ENCODE peak calls at places on chromosomes 3 and 15, in ten cellular contexts. U, T, X, R, F, L, C, P, O and Y are unnamed samples.

GRCh38 chr3:14093831-14094230 is 30.8 kb downstream of the CHCHD4 start:
- DNase-seq in L (no peak), X (no peak), U (no peak), P (no peak), C (no peak), T (no peak), O (no peak), R (no peak), F (no peak), Y (no peak)

GRCh38 chr15:44535509-44536297 is 1.2 kb upstream of the EIF3J start:
- DNase-seq in X (no peak), O (no peak), C (no peak), T (no peak), F (no peak), L (no peak), U (no peak), P (peak), R (peak), Y (no peak)

GRCh38 chr3:169694117-169694516 is 30.6 kb upstream of the MECOM start:
- DNase-seq in P (no peak), C (no peak), O (no peak), U (no peak), T (no peak), X (no peak), F (no peak), R (no peak), L (no peak), Y (no peak)

GRCh38 chr3:138975366-138975765 is 28.3 kb downstream of the FOXL2NB start:
- DNase-seq in U (no peak), L (no peak), F (no peak), O (no peak), C (no peak), T (no peak), X (no peak), R (no peak), P (no peak), Y (no peak)

GRCh38 chr3:46966811-46967210 is 9.7 kb downstream of the CCDC12 start:
- DNase-seq in P (no peak), C (no peak), R (peak), T (no peak), F (no peak), O (no peak), L (no peak), X (no peak), U (no peak), Y (no peak)

GRCh38 chr15:88624156-88624970 is 3.2 kb downstream of the AEN start:
- DNase-seq in L (peak), P (no peak), T (no peak), U (peak), F (peak), O (peak), C (no peak), X (peak), R (peak), Y (no peak)

GRCh38 chr3:170038434-170039110 is 777 bp downstream of the GPR160 start:
- DNase-seq in R (peak), U (no peak), L (peak), O (peak), F (peak), X (no peak), P (peak), C (no peak), T (no peak), Y (no peak)

GRCh38 chr15:71747128-71748083 is 62.9 kb upstream of the NR2E3 start:
- DNase-seq in P (no peak), L (no peak), R (no peak), O (no peak), X (peak), T (peak), F (peak), U (peak), C (peak), Y (peak)

GRCh38 chr3:128133273-128133883 is 9.8 kb upstream of the RUVBL1 start:
- DNase-seq in U (peak), C (peak), X (peak), L (no peak), T (no peak), F (peak), P (no peak), R (peak), O (peak), Y (peak)

GRCh38 chr3:45665101-45665572 is 24.1 kb upstream of the SACM1L start:
- DNase-seq in R (peak), L (peak), U (no peak), O (peak), P (no peak), F (peak), C (no peak), X (no peak), T (no peak), Y (peak)

GRCh38 chr15:73079570-73079969 is 27.3 kb downstream of the NEO1 start:
- DNase-seq in X (no peak), P (no peak), F (no peak), O (no peak), L (no peak), T (no peak), R (no peak), C (no peak), U (no peak), Y (no peak)

GRCh38 chr15:60418095-60418494 is 20.3 kb upstream of the ANXA2 start:
- DNase-seq in X (no peak), U (no peak), F (no peak), L (no peak), R (no peak), P (no peak), C (no peak), O (no peak), T (no peak), Y (no peak)

GRCh38 chr3:131501949-131502348 is 822 bp downstream of the MRPL3 start:
- DNase-seq in L (no peak), U (no peak), P (no peak), X (no peak), R (peak), F (peak), T (no peak), C (no peak), O (no peak), Y (no peak)

GRCh38 chr3:58630081-58630709 is 36.4 kb downstream of the FAM3D start:
- DNase-seq in T (peak), C (peak), X (peak), O (peak), P (peak), R (peak), U (peak), F (peak), L (peak), Y (peak)

GRCh38 chr3:57582470-57583168 is 14.5 kb downstream of the ARF4 start:
- DNase-seq in O (no peak), F (peak), C (no peak), L (no peak), P (no peak), X (no peak), U (no peak), T (no peak), R (peak), Y (no peak)

GRCh38 chr15:40338921-40339620 is 1.7 kb downstream of the CCDC9B start:
- DNase-seq in P (no peak), R (no peak), U (peak), O (no peak), C (peak), X (peak), T (peak), L (no peak), F (peak), Y (peak)

GRCh38 chr3:58639001-58639400 is 27.6 kb downstream of the FAM3D start:
- DNase-seq in F (peak), P (no peak), T (no peak), R (no peak), X (no peak), O (no peak), U (no peak), L (no peak), C (no peak), Y (no peak)

GRCh38 chr15:69478259-69478687 is 25.7 kb downstream of the RPLP1 start:
- DNase-seq in O (no peak), C (no peak), X (peak), L (peak), U (peak), F (peak), P (peak), T (no peak), R (peak), Y (no peak)

GRCh38 chr3:83934208-83935150 is 1024.3 kb upstream of the CADM2 start:
- DNase-seq in O (no peak), C (no peak), P (no peak), U (no peak), X (peak), R (peak), T (no peak), F (peak), L (no peak), Y (peak)

GRCh38 chr3:128369106-128369708 is 97.5 kb downstream of the DNAJB8 start:
- DNase-seq in T (no peak), P (no peak), L (no peak), X (no peak), O (no peak), C (no peak), R (no peak), U (no peak), F (no peak), Y (no peak)

GRCh38 chr15:51782357-51782896 is 31.0 kb downstream of the TMOD2 start:
- DNase-seq in T (no peak), O (no peak), U (no peak), L (no peak), R (peak), F (no peak), C (no peak), P (no peak), X (no peak), Y (no peak)

GRCh38 chr3:126149960-126150515 is 30.3 kb downstream of the ALDH1L1 start:
- DNase-seq in L (no peak), P (no peak), C (no peak), F (no peak), R (no peak), U (no peak), O (no peak), T (no peak), X (no peak), Y (no peak)

DNA sequence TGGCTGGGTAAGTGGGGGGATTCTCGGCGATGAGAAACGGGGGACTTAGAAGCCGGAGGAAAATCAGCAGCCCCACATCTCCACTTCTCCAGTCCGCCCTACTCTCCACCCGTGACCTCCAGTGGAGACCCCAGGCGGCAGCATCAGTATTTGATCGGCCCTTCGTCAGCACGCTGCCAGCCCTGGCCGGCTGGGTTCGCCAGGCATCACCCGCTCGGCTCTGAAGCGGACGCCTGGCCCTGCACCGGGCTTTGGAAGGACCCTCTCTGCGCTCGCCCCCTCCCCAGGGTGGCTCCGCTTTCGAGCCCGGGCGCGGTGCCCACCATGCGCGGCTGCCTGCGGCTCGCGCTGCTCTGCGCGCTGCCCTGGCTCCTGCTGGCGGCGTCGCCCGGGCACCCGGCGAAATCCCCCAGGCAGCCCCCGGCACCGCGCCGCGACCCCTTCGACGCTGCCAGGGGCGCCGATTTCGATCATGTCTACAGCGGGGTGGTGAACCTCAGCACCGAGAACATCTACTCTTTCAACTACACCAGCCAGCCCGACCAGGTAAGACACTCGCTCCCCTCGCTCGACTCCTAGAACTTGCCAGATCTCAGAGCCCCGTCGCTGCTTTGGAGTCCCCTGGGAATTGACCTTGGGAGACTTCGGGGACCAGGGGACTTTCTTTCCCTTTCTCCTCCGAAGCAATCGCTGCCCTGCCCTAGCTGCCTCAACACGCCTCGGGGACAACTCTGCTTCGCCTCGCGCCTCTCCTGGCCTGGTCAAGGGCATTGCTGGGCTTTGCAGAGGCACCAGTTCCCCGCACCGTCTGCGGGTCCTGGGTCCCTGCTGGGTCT is 561 bp downstream of the SIDT1 start:
- DNase-seq in X (peak), C (no peak), U (no peak), P (peak), L (peak), F (peak), O (peak), R (peak), T (no peak), Y (no peak)
- TF ChIP-seq CTCF in X (no peak), C (no peak), U (no peak), P (no peak), L (no peak), F (no peak), O (no peak), R (no peak), T (no peak), Y (no peak)

DNA sequence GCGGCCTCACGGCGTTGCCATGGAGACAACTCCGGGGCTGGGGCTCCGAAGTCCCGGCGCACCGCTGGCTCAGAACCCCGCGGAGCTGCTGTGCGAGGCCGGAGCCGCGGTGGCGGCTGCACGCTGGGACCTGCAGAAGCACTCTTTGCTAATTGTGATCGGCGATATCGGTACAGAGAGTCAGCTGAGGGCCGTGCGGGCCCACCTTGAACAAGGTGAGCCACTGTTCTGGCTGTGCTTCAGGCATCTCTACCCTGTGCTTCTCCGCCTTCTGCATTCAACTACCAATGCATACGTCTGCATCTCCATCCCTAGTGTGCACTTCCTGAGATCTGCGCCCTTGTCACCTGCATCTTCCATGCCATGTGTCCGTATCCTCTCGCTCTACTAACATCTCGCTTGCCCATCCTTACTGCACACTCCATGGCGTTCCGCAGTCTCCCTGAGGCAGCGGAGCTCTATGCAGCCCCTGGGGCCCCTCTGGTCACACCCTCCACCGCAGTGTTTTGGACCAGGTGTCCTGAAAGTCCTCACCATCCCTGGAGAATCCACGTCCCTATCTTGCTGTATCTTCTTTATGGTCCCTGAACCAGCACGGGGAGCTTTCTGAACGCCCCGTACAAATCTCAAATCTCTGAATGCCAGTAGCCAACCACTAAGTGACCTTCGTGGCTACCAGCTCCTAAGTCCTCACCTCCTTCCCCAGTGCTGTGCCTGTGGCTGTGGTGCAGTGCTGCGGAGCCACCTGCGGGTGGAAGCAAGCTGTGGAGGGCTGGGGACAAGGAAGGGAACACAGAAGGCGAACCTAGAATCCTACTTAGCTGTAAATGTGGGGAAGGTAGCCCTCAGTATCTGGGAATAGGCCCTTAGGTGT is 6.2 kb upstream of the MAP1A start:
- DNase-seq in T (no peak), U (no peak), R (no peak), P (no peak), L (peak), X (no peak), F (peak), O (no peak), C (no peak), Y (no peak)
- TF ChIP-seq CTCF in T (peak), U (peak), R (no peak), P (no peak), L (no peak), X (peak), F (peak), O (no peak), C (peak), Y (peak)

GRCh38 chr3:143955113-143955512 is 16.5 kb upstream of the DIPK2A start:
- DNase-seq in X (no peak), P (no peak), R (no peak), O (no peak), C (no peak), F (no peak), L (no peak), T (no peak), U (no peak), Y (no peak)

GRCh38 chr3:143952569-143953069 is 19.0 kb upstream of the DIPK2A start:
- DNase-seq in X (no peak), O (no peak), L (no peak), R (peak), P (no peak), C (no peak), T (no peak), U (no peak), F (no peak), Y (no peak)

GRCh38 chr3:143951351-143951971 is 20.2 kb upstream of the DIPK2A start:
- DNase-seq in R (peak), O (no peak), L (peak), U (peak), T (no peak), X (peak), F (peak), C (peak), P (no peak), Y (peak)

DNA sequence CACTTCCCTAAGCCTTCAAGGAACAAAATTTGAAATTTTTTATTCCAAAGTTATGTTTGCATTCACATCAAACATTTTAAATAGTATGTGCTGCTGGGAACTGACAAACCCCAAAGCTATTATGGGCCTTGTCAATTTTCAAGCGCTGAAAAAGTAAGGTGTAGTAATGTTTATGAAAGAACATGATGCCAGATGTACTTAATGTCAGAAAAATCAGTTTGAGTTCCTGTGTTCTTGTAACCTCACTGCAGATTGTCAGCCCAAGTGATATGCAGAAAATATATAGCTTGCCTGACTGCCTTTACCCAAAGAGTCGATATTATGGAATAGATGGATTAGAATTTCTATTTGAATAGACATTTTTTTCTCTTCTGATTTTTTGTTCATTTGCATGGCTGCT is 20.8 kb upstream of the DIPK2A start:
- DNase-seq in C (no peak), O (no peak), U (no peak), R (no peak), P (no peak), T (no peak), F (no peak), X (no peak), L (no peak), Y (no peak)
- TF ChIP-seq CTCF in C (no peak), O (no peak), U (no peak), R (no peak), P (no peak), T (no peak), F (no peak), X (no peak), L (no peak), Y (no peak)

DNA sequence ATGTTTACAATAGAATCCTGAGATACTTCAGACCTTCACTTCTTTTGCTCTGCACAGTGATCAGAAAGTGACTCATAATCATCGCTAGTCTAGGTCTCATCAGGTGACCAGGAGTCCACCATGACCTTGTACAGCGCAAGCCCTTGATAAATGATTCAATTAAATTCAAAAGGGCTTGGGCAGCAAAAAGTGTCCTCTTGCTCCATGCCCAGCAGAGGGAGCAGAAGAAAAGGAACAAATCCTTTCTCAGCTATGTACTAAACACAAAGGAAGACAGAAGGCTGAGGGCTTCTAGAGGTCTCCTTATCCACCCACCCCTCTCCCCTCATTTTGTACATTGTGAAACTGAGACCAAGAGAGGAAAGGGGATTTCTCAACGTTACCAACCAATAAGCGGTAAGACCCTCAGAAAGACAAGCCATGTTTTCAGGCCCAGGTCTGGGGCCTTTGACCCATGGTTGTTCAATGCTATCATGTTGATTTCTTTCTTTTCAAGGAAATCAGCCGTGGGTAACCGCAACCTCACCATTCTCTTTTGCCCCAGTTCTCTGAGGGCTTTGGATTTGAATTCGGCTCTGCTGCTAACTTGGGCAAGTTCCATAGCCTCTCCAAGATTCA is 74.8 kb downstream of the AQP9 start:
- DNase-seq in X (peak), C (peak), P (no peak), O (no peak), U (peak), L (no peak), T (no peak), F (peak), R (peak), Y (peak)
- TF ChIP-seq CTCF in X (peak), C (peak), P (peak), O (no peak), U (peak), L (peak), T (peak), F (peak), R (peak), Y (peak)

GRCh38 chr15:25438601-25439455 is at the start of gene UBE3A:
- DNase-seq in X (peak), R (peak), C (peak), L (peak), O (peak), F (peak), U (peak), P (peak), T (peak), Y (peak)
- TF ChIP-seq CTCF in X (peak), R (no peak), C (peak), L (no peak), O (no peak), F (no peak), U (peak), P (no peak), T (peak), Y (peak)

GRCh38 chr3:194404365-194405140 is 5.5 kb upstream of the GP5 start:
- DNase-seq in P (no peak), C (peak), U (peak), R (peak), L (peak), X (peak), T (no peak), O (peak), F (peak), Y (peak)
- TF ChIP-seq CTCF in P (peak), C (peak), U (peak), R (peak), L (peak), X (peak), T (peak), O (peak), F (peak), Y (peak)